ENCODE peak calls at places on chromosomes 16 and 17, in four cellular contexts. One of them, this sample, is unnamed.

GRCh38 chr17:64004903-64005733 is 7.0 kb downstream of the PRR29 start:
- DNase-seq in lower leg skin: peak; percentile 72
- DNase-seq in testis: peak; percentile 11
- DNase-seq in breast epithelium: no peak
- DNase-seq in this sample: no peak

GRCh38 chr17:33686171-33686570 is 393.1 kb upstream of the ASIC2 start:
- DNase-seq in lower leg skin: peak; percentile 67
- DNase-seq in testis: peak; percentile 74
- DNase-seq in breast epithelium: no peak
- DNase-seq in this sample: peak; percentile 66

GRCh38 chr16:73037845-73038570 is 9.9 kb downstream of the ZFHX3 start:
- DNase-seq in lower leg skin: no peak
- DNase-seq in testis: no peak
- DNase-seq in breast epithelium: no peak
- DNase-seq in this sample: peak; percentile 75

GRCh38 chr16:8088820-8089338 is 501.4 kb downstream of the TMEM114 start:
- DNase-seq in lower leg skin: no peak
- DNase-seq in testis: no peak
- DNase-seq in breast epithelium: no peak
- DNase-seq in this sample: no peak

GRCh38 chr17:282912-283882 is 69.4 kb downstream of the RPH3AL start:
- DNase-seq in lower leg skin: peak; percentile 74
- DNase-seq in testis: no peak
- DNase-seq in breast epithelium: no peak
- DNase-seq in this sample: no peak

GRCh38 chr17:73820686-73821448 is 176.6 kb upstream of the SDK2 start:
- DNase-seq in lower leg skin: peak; percentile 79
- DNase-seq in testis: no peak
- DNase-seq in breast epithelium: no peak
- DNase-seq in this sample: peak; percentile 7

GRCh38 chr17:13741744-13742143 is 140.0 kb upstream of the HS3ST3A1 start:
- DNase-seq in lower leg skin: no peak
- DNase-seq in testis: no peak
- DNase-seq in breast epithelium: no peak
- DNase-seq in this sample: no peak

GRCh38 chr16:75279277-75279676 is 27.9 kb upstream of the BCAR1 start:
- DNase-seq in lower leg skin: no peak
- DNase-seq in testis: no peak
- DNase-seq in breast epithelium: no peak
- DNase-seq in this sample: no peak

GRCh38 chr17:74430706-74431567 is 951 bp upstream of the GPRC5C start:
- DNase-seq in lower leg skin: peak; percentile 94
- DNase-seq in testis: peak; percentile 84
- DNase-seq in breast epithelium: peak; percentile 70
- DNase-seq in this sample: no peak

GRCh38 chr17:45225964-45226530 is 4.4 kb downstream of the FMNL1 start:
- DNase-seq in lower leg skin: peak; percentile 95
- DNase-seq in testis: peak; percentile 62
- DNase-seq in breast epithelium: peak; percentile 65
- DNase-seq in this sample: peak; percentile 40

GRCh38 chr16:1078579-1079021 is 6.1 kb downstream of the SSTR5 start:
- DNase-seq in lower leg skin: no peak
- DNase-seq in testis: peak; percentile 57
- DNase-seq in breast epithelium: peak; percentile 65
- DNase-seq in this sample: no peak

GRCh38 chr17:66466933-66467367 is 164.5 kb downstream of the PRKCA start:
- DNase-seq in lower leg skin: peak; percentile 43
- DNase-seq in testis: no peak
- DNase-seq in breast epithelium: no peak
- DNase-seq in this sample: peak; percentile 62

GRCh38 chr16:68264128-68265077 is at the start of gene SLC7A6:
- DNase-seq in lower leg skin: peak; percentile 94
- DNase-seq in testis: peak; percentile 89
- DNase-seq in breast epithelium: peak; percentile 42
- DNase-seq in this sample: peak; percentile 91
- TF ChIP-seq POLR2A in lower leg skin: no peak
- TF ChIP-seq POLR2A in testis: no peak
- TF ChIP-seq POLR2A in breast epithelium: no peak
- TF ChIP-seq POLR2A in this sample: peak; percentile 66

GRCh38 chr17:65100316-65101140 is 36.6 kb upstream of the RGS9 start:
- DNase-seq in lower leg skin: peak; percentile 97
- DNase-seq in testis: peak; percentile 94
- DNase-seq in breast epithelium: peak; percentile 75
- DNase-seq in this sample: peak; percentile 81
- TF ChIP-seq POLR2A in lower leg skin: no peak
- TF ChIP-seq POLR2A in testis: no peak
- TF ChIP-seq POLR2A in breast epithelium: no peak
- TF ChIP-seq POLR2A in this sample: no peak

GRCh38 chr17:78925234-78925633 is at the start of gene TIMP2:
- DNase-seq in lower leg skin: peak; percentile 97
- DNase-seq in testis: peak; percentile 91
- DNase-seq in breast epithelium: peak; percentile 74
- DNase-seq in this sample: no peak
- TF ChIP-seq POLR2A in lower leg skin: peak; percentile 29
- TF ChIP-seq POLR2A in testis: no peak
- TF ChIP-seq POLR2A in breast epithelium: no peak
- TF ChIP-seq POLR2A in this sample: no peak

GRCh38 chr17:29433551-29433950 is 43.4 kb downstream of the TAOK1 start:
- DNase-seq in lower leg skin: no peak
- DNase-seq in testis: no peak
- DNase-seq in breast epithelium: no peak
- DNase-seq in this sample: no peak
- TF ChIP-seq POLR2A in lower leg skin: no peak
- TF ChIP-seq POLR2A in testis: no peak
- TF ChIP-seq POLR2A in breast epithelium: no peak
- TF ChIP-seq POLR2A in this sample: no peak

DNA sequence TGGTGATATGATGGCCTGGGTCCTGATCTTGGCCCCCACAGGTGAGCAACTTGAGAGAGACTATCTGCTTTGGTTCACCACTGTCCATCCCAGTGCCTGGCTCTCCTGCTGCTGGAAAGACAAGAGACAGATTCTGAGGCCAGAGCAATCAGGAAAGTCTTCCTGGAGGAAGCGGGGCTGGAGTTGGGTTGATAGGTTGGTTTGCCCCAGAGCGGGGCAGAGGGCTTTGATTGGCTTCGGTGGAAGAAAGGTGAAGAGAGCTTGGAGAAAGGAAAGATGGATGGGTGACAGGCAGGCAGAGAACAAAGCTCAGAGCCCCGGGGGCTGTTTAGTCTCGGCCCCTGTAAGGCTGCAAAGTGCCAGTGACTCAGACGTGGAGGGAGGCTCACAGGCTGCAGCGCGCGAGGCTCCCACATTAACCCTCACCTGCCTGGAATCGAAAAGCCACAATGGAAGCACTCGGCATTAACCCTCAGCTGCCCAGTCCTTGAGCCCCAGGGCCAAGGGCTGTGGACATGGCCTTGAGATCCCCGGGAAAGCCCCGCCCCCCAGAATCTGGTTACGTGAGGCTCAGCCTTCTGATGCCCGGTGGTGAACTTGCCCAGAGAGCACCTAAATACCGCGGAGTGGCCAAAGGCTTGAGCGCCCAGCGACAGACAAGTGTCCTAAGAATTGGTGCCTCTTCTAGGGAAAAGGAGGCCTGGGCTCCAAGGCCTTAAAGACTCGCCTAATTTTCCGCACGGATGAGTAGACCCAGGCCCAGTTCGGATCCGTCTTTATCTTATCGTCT is 988 bp upstream of the CPNE2 start:
- DNase-seq in lower leg skin: peak; percentile 89
- DNase-seq in testis: peak; percentile 33
- DNase-seq in breast epithelium: peak; percentile 22
- DNase-seq in this sample: no peak
- TF ChIP-seq POLR2A in lower leg skin: no peak
- TF ChIP-seq POLR2A in testis: no peak
- TF ChIP-seq POLR2A in breast epithelium: no peak
- TF ChIP-seq POLR2A in this sample: no peak